ENCODE peak calls at places on chromosomes 1 and 21, in nine cellular contexts. Z, H, W, E, X, Q, C, O and U are unnamed samples.
A peak's percentile ranks its signal among the peaks of the same experiment; 100 is the strongest.

GRCh38 chr1:206012086-206012859 is 9.1 kb upstream of the RAB7B start:
- DNase-seq in E (no peak), Z (no peak), H (peak; percentile 70), X (no peak), Q (no peak), O (no peak), C (no peak), W (no peak), U (peak; percentile 50)

GRCh38 chr1:2001773-2002411 is 1.7 kb downstream of the CFAP74 start:
- DNase-seq in Z (no peak), O (no peak), W (no peak), H (no peak), X (no peak), C (peak; percentile 77), E (no peak), Q (peak; percentile 6), U (no peak)

GRCh38 chr1:200866521-200866920 is 6.3 kb upstream of the GPR25 start:
- DNase-seq in C (no peak), Q (no peak), E (peak; percentile 28), O (peak; percentile 47), Z (no peak), H (peak; percentile 82), X (no peak), W (no peak), U (peak; percentile 84)

GRCh38 chr21:25944082-25944481 is 209.3 kb downstream of the GABPA start:
- DNase-seq in E (no peak), H (no peak), O (no peak), C (no peak), W (no peak), X (no peak), Q (no peak), Z (no peak), U (no peak)

GRCh38 chr1:19430121-19431068 is 54.9 kb downstream of the CAPZB start:
- DNase-seq in H (no peak), C (no peak), E (peak; percentile 83), O (peak; percentile 80), W (no peak), X (no peak), Z (no peak), Q (no peak), U (no peak)

GRCh38 chr1:160162936-160163335 is 11.5 kb downstream of the ATP1A4 start:
- DNase-seq in W (no peak), C (no peak), E (no peak), X (no peak), Q (no peak), Z (no peak), O (no peak), H (no peak), U (no peak)

GRCh38 chr1:88595355-88595754 is 88.7 kb upstream of the PKN2 start:
- DNase-seq in O (peak; percentile 57), Q (peak; percentile 49), E (peak; percentile 59), W (peak; percentile 19), C (no peak), X (no peak), H (peak; percentile 20), Z (no peak), U (peak; percentile 19)

GRCh38 chr1:10082785-10083479 is 50.2 kb downstream of the UBE4B start:
- DNase-seq in X (no peak), W (no peak), O (peak; percentile 15), E (peak; percentile 33), C (no peak), Q (peak; percentile 95), H (no peak), Z (no peak), U (no peak)

GRCh38 chr21:29033301-29033700 is 8.8 kb downstream of the USP16 start:
- DNase-seq in O (no peak), Q (no peak), X (no peak), E (no peak), H (no peak), Z (no peak), C (no peak), W (no peak), U (no peak)

GRCh38 chr1:225474986-225475820 is 47.4 kb upstream of the LBR start:
- DNase-seq in W (peak; percentile 93), X (peak; percentile 86), Z (peak; percentile 59), O (peak; percentile 66), C (no peak), Q (no peak), H (peak; percentile 88), E (peak; percentile 63), U (peak; percentile 88)

GRCh38 chr1:48829446-48829845 is 52.8 kb upstream of the BEND5 start:
- DNase-seq in Q (no peak), E (no peak), X (no peak), C (no peak), H (no peak), O (no peak), W (no peak), Z (no peak), U (no peak)
- TF ChIP-seq CTCF in Q (no peak), E (no peak), X (no peak), C (no peak), H (no peak), O (no peak), W (no peak), Z (no peak), U (no peak)

DNA sequence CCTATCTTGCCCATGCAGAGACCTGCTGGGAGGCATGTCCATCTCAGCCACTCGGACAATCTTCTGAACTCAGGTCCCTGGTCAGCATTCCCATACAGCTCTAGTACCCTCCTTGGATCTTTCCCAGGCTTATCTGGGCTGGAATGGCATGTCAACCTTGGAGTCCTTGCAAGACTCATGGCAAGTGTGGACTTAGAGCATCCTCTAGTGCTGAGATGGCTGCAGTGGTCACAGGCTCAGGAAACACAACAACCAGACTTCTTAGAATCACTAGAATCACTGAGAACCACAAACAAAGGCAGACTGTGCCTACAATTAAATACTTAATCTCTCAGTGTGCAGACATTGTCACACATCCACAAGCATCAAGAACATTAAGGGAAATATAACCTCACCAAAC is 73.1 kb upstream of the TSHB start:
- DNase-seq in X (peak; percentile 65), Z (no peak), C (no peak), W (no peak), Q (peak; percentile 24), E (peak; percentile 21), H (no peak), O (no peak), U (no peak)
- TF ChIP-seq CTCF in X (peak; percentile 67), Z (no peak), C (no peak), W (peak; percentile 41), Q (peak; percentile 66), E (peak; percentile 7), H (no peak), O (peak; percentile 20), U (peak; percentile 18)

GRCh38 chr1:16631248-16632043 is 18.1 kb upstream of the NBPF1 start:
- DNase-seq in H (no peak), C (no peak), X (no peak), E (no peak), Q (no peak), Z (peak; percentile 40), W (peak; percentile 50), O (no peak), U (no peak)

GRCh38 chr1:16628361-16629111 is 15.2 kb upstream of the NBPF1 start:
- DNase-seq in E (no peak), X (no peak), Z (peak; percentile 28), C (no peak), H (no peak), Q (no peak), W (peak; percentile 47), O (no peak), U (no peak)

GRCh38 chr1:16621300-16621658 is 7.9 kb upstream of the NBPF1 start:
- DNase-seq in E (no peak), Z (no peak), O (no peak), H (no peak), X (no peak), Q (no peak), W (no peak), C (no peak), U (no peak)

GRCh38 chr1:16630661-16631247 is 17.4 kb upstream of the NBPF1 start:
- DNase-seq in C (no peak), Q (no peak), H (no peak), O (no peak), W (peak; percentile 84), Z (peak; percentile 36), X (no peak), E (no peak), U (peak; percentile 52)

DNA sequence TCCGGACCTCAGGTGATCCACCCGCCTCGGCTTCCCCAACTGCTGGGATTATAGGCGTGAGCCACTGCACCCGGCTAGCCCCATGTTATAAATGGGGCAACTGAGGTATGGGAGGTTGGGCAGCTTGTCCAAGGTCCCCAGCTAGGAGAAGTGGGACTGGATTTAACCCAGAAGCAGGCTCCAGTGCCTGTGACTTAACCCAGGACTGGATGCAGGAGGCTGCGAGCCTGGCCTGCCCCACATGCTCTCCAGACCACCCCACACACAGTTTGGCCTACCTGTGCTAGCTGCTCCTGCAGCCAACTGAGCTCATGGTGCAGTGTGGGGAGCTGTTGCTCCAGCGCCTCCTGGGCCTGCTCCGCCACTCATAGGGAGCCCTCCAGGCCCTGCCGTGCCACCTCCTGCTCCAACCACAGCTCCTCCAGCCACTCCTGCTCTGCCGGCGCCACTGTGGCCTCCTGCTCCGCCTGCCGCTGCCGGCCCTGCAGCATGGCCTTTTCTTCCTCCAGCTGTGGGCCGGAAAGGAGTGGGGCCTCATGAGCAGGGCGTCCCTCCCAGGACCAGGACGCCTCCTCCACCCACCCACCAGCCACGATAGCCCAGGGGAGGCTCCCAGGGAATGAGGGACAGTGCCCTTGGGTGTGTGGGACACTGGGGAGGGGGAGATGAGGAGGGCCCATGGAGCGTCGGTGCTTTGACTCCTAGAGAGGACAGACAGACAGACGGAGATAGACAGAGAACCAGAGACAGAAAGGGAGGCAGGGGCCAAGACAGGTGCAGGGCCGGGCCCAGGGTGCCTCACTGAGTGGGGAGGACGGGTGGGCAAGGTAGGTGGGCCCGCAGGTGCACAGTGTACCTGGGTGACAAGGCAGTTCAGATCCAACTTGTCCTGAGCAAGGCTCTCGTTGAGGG is 12.4 kb upstream of the NBPF1 start:
- DNase-seq in X (no peak), W (peak; percentile 49), Z (peak; percentile 26), C (no peak), Q (no peak), H (peak; percentile 52), O (no peak), E (no peak), U (peak; percentile 52)
- TF ChIP-seq CTCF in X (no peak), W (no peak), Z (no peak), C (no peak), Q (no peak), H (no peak), O (no peak), E (no peak), U (no peak)

GRCh38 chr1:94396356-94396755 is 21.8 kb upstream of the ABCD3 start:
- DNase-seq in H (no peak), C (no peak), W (no peak), E (peak; percentile 6), Z (no peak), Q (no peak), O (no peak), X (peak; percentile 51), U (no peak)

GRCh38 chr1:94395748-94396309 is 22.4 kb upstream of the ABCD3 start:
- DNase-seq in C (no peak), Z (no peak), W (no peak), E (no peak), O (no peak), H (no peak), Q (peak; percentile 6), X (no peak), U (no peak)

GRCh38 chr1:94399449-94399848 is 18.7 kb upstream of the ABCD3 start:
- DNase-seq in E (no peak), X (no peak), Z (no peak), C (no peak), Q (no peak), W (no peak), H (no peak), O (no peak), U (no peak)

GRCh38 chr1:94401206-94401605 is 17.0 kb upstream of the ABCD3 start:
- DNase-seq in X (no peak), E (no peak), H (no peak), Q (peak; percentile 45), W (no peak), C (no peak), Z (no peak), O (no peak), U (no peak)

GRCh38 chr1:94398356-94398755 is 19.8 kb upstream of the ABCD3 start:
- DNase-seq in E (no peak), X (no peak), C (no peak), H (no peak), O (peak; percentile 33), Q (no peak), W (no peak), Z (no peak), U (no peak)
- TF ChIP-seq CTCF in E (no peak), X (no peak), C (no peak), H (no peak), O (no peak), Q (no peak), W (no peak), Z (no peak), U (no peak)